ENCODE peak calls at places on chromosomes 7 and 10, in eight cellular contexts. B is right lobe of liver, X is Peyer's patch, V is sigmoid colon, J is adipocyte, F is body of pancreas, M is hepatocyte, S is skeletal muscle cell. O is an unnamed sample.

GRCh38 chr10:44301781-44302400 is 83.0 kb downstream of the CXCL12 start:
- DNase-seq in M (no peak), J (peak), B (no peak), F (no peak), V (no peak), S (no peak), X (no peak), O (no peak)

GRCh38 chr7:101858437-101859385 is 41.3 kb downstream of the CUX1 start:
- DNase-seq in M (peak), F (peak), X (no peak), B (no peak), S (no peak), J (no peak), V (peak), O (no peak)

GRCh38 chr10:12705943-12706342 is 295.6 kb downstream of the CCDC3 start:
- DNase-seq in V (no peak), J (no peak), M (no peak), B (no peak), X (no peak), S (no peak), F (no peak), O (no peak)

GRCh38 chr10:71797533-71798307 is 24.4 kb upstream of the VSIR start:
- DNase-seq in S (no peak), J (no peak), M (no peak), V (no peak), F (no peak), X (no peak), B (no peak), O (no peak)

GRCh38 chr10:131844546-131845084 is 56.2 kb upstream of the PPP2R2D start:
- DNase-seq in J (no peak), B (no peak), F (no peak), M (no peak), S (no peak), X (peak), V (no peak), O (no peak)

GRCh38 chr10:11687779-11688447 is 54.3 kb upstream of the ECHDC3 start:
- DNase-seq in M (no peak), J (no peak), X (no peak), V (no peak), F (peak), B (no peak), S (no peak), O (peak)

GRCh38 chr10:109886788-109887155 is 36.5 kb downstream of the XPNPEP1 start:
- DNase-seq in V (no peak), B (no peak), F (no peak), J (no peak), M (no peak), S (no peak), X (no peak), O (no peak)

GRCh38 chr10:46525177-46525823 is 31.2 kb downstream of the GPRIN2 start:
- DNase-seq in X (peak), B (peak), S (peak), V (peak), F (no peak), M (no peak), J (no peak), O (peak)

GRCh38 chr10:108250954-108251620 is 1086.6 kb upstream of the SORCS1 start:
- DNase-seq in S (peak), B (no peak), M (no peak), J (no peak), V (no peak), X (no peak), F (no peak), O (no peak)

GRCh38 chr7:29350351-29350750 is 155.8 kb downstream of the CHN2 start:
- DNase-seq in M (no peak), V (no peak), J (no peak), B (no peak), S (no peak), F (no peak), X (no peak), O (no peak)

GRCh38 chr10:82581940-82582339 is 706.9 kb downstream of the NRG3 start:
- DNase-seq in X (no peak), J (no peak), V (no peak), M (no peak), S (no peak), F (no peak), B (no peak), O (no peak)

GRCh38 chr7:137606061-137606674 is 240.6 kb downstream of the DGKI start:
- DNase-seq in J (peak), V (no peak), X (no peak), F (no peak), S (no peak), M (peak), B (no peak), O (no peak)

GRCh38 chr7:100799037-100799896 is 28.1 kb downstream of the EPHB4 start:
- DNase-seq in J (peak), S (peak), V (peak), F (peak), X (peak), B (peak), M (peak), O (peak)

GRCh38 chr7:30330134-30331111 is 46.0 kb downstream of the ZNRF2 start:
- DNase-seq in F (peak), V (no peak), S (no peak), X (no peak), B (no peak), M (no peak), J (no peak), O (no peak)

GRCh38 chr7:80253653-80254052 is 119.0 kb downstream of the GNAI1 start:
- DNase-seq in S (no peak), J (no peak), V (no peak), X (no peak), F (no peak), M (no peak), B (no peak), O (no peak)

GRCh38 chr7:26724795-26725194 is 139.6 kb downstream of the SKAP2 start:
- DNase-seq in V (no peak), F (no peak), M (no peak), J (peak), X (no peak), B (no peak), S (no peak), O (no peak)

GRCh38 chr7:155509025-155509724 is 37.2 kb downstream of the CNPY1 start:
- DNase-seq in M (no peak), V (no peak), B (no peak), X (no peak), J (no peak), S (no peak), F (no peak), O (no peak)

GRCh38 chr10:103395754-103396066 is 565 bp downstream of the ATP5MK start:
- DNase-seq in F (no peak), X (no peak), M (peak), V (no peak), S (no peak), B (no peak), J (peak), O (no peak)

GRCh38 chr10:21954690-21955089 is 48.8 kb downstream of the DNAJC1 start:
- DNase-seq in M (no peak), S (no peak), X (no peak), V (no peak), F (no peak), J (no peak), B (no peak), O (no peak)

GRCh38 chr10:56139405-56139804 is 221.7 kb downstream of the ZWINT start:
- DNase-seq in V (no peak), F (no peak), S (no peak), B (no peak), M (no peak), J (no peak), X (no peak), O (no peak)

GRCh38 chr10:103504181-103504783 is 10.8 kb downstream of the NEURL1 start:
- DNase-seq in V (no peak), J (peak), S (peak), X (no peak), F (peak), B (no peak), M (peak), O (peak)

GRCh38 chr10:42594246-42594650 is 44.1 kb downstream of the ZNF33B start:
- DNase-seq in J (peak), F (no peak), V (no peak), B (no peak), S (no peak), M (no peak), X (no peak), O (no peak)

GRCh38 chr10:1738950-1739349 is 1.6 kb upstream of the ADARB2 start:
- DNase-seq in F (no peak), J (no peak), V (no peak), M (no peak), S (no peak), B (no peak), X (no peak), O (no peak)

GRCh38 chr10:29250066-29250465 is 38.8 kb upstream of the LYZL1 start:
- DNase-seq in J (no peak), X (no peak), F (no peak), S (no peak), M (no peak), V (no peak), B (no peak), O (no peak)

GRCh38 chr10:49272251-49273081 is 26.5 kb upstream of the C10orf71 start:
- DNase-seq in M (no peak), X (no peak), F (peak), J (peak), V (no peak), S (peak), B (no peak), O (no peak)

GRCh38 chr7:122674502-122674901 is 24.4 kb downstream of the RNF133 start:
- DNase-seq in J (peak), M (no peak), B (no peak), S (no peak), V (no peak), F (peak), X (no peak), O (peak)
- H3K4me3 ChIP-seq in J (peak), M (no peak), B (no peak), S (no peak), V (no peak), F (no peak), X (no peak), O (no peak)

GRCh38 chr7:638256-639011 is 88.1 kb upstream of the DNAAF5 start:
- DNase-seq in X (peak), S (no peak), B (no peak), F (no peak), J (no peak), M (no peak), V (no peak), O (no peak)

GRCh38 chr7:641966-642365 is 84.5 kb upstream of the DNAAF5 start:
- DNase-seq in S (no peak), J (no peak), V (no peak), B (no peak), X (peak), F (no peak), M (no peak), O (no peak)

GRCh38 chr7:637826-638225 is 88.7 kb upstream of the DNAAF5 start:
- DNase-seq in B (no peak), X (peak), J (no peak), F (no peak), V (no peak), S (no peak), M (no peak), O (no peak)

GRCh38 chr7:644381-645305 is 81.9 kb upstream of the DNAAF5 start:
- DNase-seq in X (peak), M (no peak), V (no peak), S (no peak), F (no peak), B (no peak), J (no peak), O (no peak)

DNA sequence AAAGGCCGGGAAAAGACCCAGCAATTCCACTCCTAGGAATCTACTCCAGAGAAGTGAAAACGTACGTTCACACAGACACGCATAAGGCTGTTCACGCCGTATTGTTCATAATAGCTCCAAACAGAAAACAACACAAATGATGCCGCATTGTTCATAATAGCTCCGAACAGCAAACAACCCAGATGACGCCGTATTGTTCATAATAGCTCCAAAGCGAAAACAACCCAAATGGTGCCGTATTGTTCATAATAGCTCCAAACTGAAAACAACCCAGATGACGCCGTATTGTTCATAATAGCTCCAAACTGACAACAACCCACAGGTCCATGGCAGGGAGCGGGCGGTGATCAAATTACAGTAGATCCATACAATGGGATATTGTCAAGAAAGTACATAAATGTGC is 85.2 kb upstream of the DNAAF5 start:
- DNase-seq in B (no peak), X (no peak), S (no peak), M (no peak), F (no peak), V (no peak), J (no peak), O (no peak)
- H3K4me3 ChIP-seq in B (no peak), X (no peak), S (no peak), M (no peak), F (no peak), V (no peak), J (no peak), O (no peak)

GRCh38 chr10:99534456-99534938 is 1.8 kb downstream of the NKX2-3 start:
- DNase-seq in F (no peak), B (no peak), X (no peak), V (no peak), S (no peak), J (no peak), M (no peak), O (no peak)
- H3K4me3 ChIP-seq in F (no peak), B (no peak), X (peak), V (peak), S (no peak), J (peak), M (no peak), O (peak)

GRCh38 chr7:34327681-34328080 is 330.3 kb upstream of the NPSR1 start:
- DNase-seq in M (no peak), B (no peak), X (no peak), F (no peak), V (no peak), J (no peak), S (no peak), O (no peak)
- H3K4me3 ChIP-seq in M (no peak), B (no peak), X (no peak), F (no peak), V (no peak), J (no peak), S (no peak), O (no peak)

GRCh38 chr10:100968839-100969174 is 497 bp upstream of the SEMA4G start:
- DNase-seq in X (no peak), S (no peak), F (no peak), J (no peak), V (no peak), M (no peak), B (no peak), O (no peak)
- H3K4me3 ChIP-seq in X (peak), S (peak), F (peak), J (peak), V (peak), M (peak), B (peak), O (peak)